ENCODE peak calls at places on chromosomes 1 and 21, in five cellular contexts. O is SJSA1, B is colonic mucosa, M is aorta, C is esophagus squamous epithelium. G is an unnamed sample.

GRCh38 chr1:226607821-226608220 is 59.3 kb downstream of the STUM start:
- DNase-seq in O (no peak), B (no peak), M (no peak), C (no peak), G (no peak)

GRCh38 chr1:25520446-25521061 is 22.9 kb upstream of the LDLRAP1 start:
- DNase-seq in O (no peak), B (peak; percentile 64), M (peak; percentile 73), C (no peak), G (peak; percentile 66)

GRCh38 chr1:245465666-245466065 is 310.9 kb downstream of the KIF26B start:
- DNase-seq in O (no peak), B (no peak), M (no peak), C (no peak), G (no peak)

GRCh38 chr1:35568975-35569395 is 4.1 kb upstream of the TFAP2E start:
- DNase-seq in O (peak; percentile 71), B (peak; percentile 69), M (peak; percentile 70), C (no peak), G (peak; percentile 74)

GRCh38 chr1:1144122-1144842 is 28.4 kb upstream of the C1orf159 start:
- DNase-seq in O (no peak), B (peak; percentile 87), M (no peak), C (no peak), G (peak; percentile 81)

GRCh38 chr1:231665046-231665445 is 38.5 kb downstream of the DISC1 start:
- DNase-seq in O (no peak), B (no peak), M (no peak), C (no peak), G (no peak)

GRCh38 chr1:30471307-30471706 is 252.1 kb downstream of the MATN1 start:
- DNase-seq in O (no peak), B (no peak), M (no peak), C (no peak), G (no peak)

GRCh38 chr1:231395051-231395995 is 26.8 kb downstream of the EGLN1 start:
- DNase-seq in O (peak; percentile 73), B (no peak), M (no peak), C (no peak), G (peak; percentile 60)

GRCh38 chr1:193219391-193219790 is 33.0 kb upstream of the B3GALT2 start:
- DNase-seq in O (no peak), B (no peak), M (no peak), C (no peak), G (no peak)

GRCh38 chr1:235998812-235999211 is 66.1 kb downstream of the NID1 start:
- DNase-seq in O (no peak), B (no peak), M (no peak), C (no peak), G (no peak)

GRCh38 chr1:17192394-17193221 is 12.3 kb upstream of the PADI1 start:
- DNase-seq in O (peak; percentile 35), B (no peak), M (no peak), C (no peak), G (no peak)

GRCh38 chr1:199302554-199302953 is 663.7 kb downstream of the PTPRC start:
- DNase-seq in O (no peak), B (no peak), M (no peak), C (no peak), G (no peak)

GRCh38 chr1:35443768-35444518 is 113.3 kb downstream of the KIAA0319L start:
- DNase-seq in O (no peak), B (no peak), M (no peak), C (no peak), G (no peak)

GRCh38 chr1:181396171-181396670 is 87.1 kb upstream of the CACNA1E start:
- DNase-seq in O (no peak), B (no peak), M (no peak), C (no peak), G (peak; percentile 9)

GRCh38 chr1:53112861-53113260 is 29.6 kb downstream of the SLC1A7 start:
- DNase-seq in O (no peak), B (no peak), M (no peak), C (no peak), G (no peak)
- H3K4me1 ChIP-seq in O (peaks cover 92% of the 10 kb centered on the region), B (no peaks in the 10 kb centered on the region), M (no peaks in the 10 kb centered on the region), C (peaks cover 45% of the 10 kb centered on the region), G (peaks cover 7% of the 10 kb centered on the region)

GRCh38 chr1:218810336-218810735 is 363.3 kb upstream of the LYPLAL1 start:
- DNase-seq in O (no peak), B (no peak), M (no peak), C (no peak), G (no peak)
- H3K4me1 ChIP-seq in O (peaks cover 10% of the 10 kb centered on the region), B (no peaks in the 10 kb centered on the region), M (peaks cover 2% of the 10 kb centered on the region), C (no peaks in the 10 kb centered on the region), G (no peaks in the 10 kb centered on the region)

DNA sequence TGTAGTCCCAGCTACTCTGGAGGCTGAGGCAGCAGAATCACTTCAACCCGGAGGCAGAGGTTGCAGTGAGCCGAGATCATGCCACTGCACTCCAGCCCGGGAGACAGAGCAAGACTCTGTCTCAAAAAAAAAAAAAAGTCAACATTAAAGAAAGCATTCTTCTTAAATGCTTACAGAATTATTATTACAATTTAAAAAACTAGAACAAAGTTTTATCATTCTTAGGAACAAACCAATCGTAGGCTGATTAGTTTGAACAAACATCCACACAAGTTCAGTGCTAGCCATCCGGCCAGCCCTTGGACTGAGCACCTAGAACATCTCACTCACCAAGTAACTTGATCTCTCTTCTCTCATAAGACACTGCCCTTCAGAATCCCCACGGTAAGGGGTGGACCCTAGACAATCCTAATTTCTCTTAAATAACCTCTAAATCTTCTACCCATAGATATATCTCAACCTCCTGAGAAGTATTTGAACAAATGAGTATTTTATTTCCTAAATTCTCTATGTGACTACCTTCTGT is 16.0 kb downstream of the JAK1 start:
- DNase-seq in O (no peak), B (no peak), M (no peak), C (no peak), G (no peak)
- H3K4me1 ChIP-seq in O (no peaks in the 10 kb centered on the region), B (peaks cover 19% of the 10 kb centered on the region), M (peaks cover 2% of the 10 kb centered on the region), C (peaks cover 70% of the 10 kb centered on the region), G (peaks cover 4% of the 10 kb centered on the region)

GRCh38 chr21:44844256-44844655 is 26.4 kb upstream of the SUMO3 start:
- DNase-seq in O (no peak), B (no peak), M (no peak), C (no peak), G (no peak)
- H3K4me1 ChIP-seq in O (peaks cover 20% of the 10 kb centered on the region), B (peaks cover 28% of the 10 kb centered on the region), M (no peaks in the 10 kb centered on the region), C (peaks cover 23% of the 10 kb centered on the region), G (peaks cover 7% of the 10 kb centered on the region)